ENCODE peak calls at places on chromosomes 12 and 14, in seven cellular contexts. W, E, V, J, K, I and N are unnamed samples.

GRCh38 chr12:76583301-76583700 is 23.7 kb upstream of the OSBPL8 start:
- ATAC-seq in K (no peak), W (no peak), I (no peak), J (no peak), V (no peak), E (no peak), N (no peak)

GRCh38 chr14:61355892-61356325 is 34.5 kb downstream of the PRKCH start:
- ATAC-seq in E (peak; percentile 94), W (peak; percentile 86), V (peak; percentile 75), J (peak; percentile 46), I (peak; percentile 81), K (peak; percentile 99), N (peak; percentile 88)

GRCh38 chr12:39355841-39356240 is 87.1 kb downstream of the KIF21A start:
- ATAC-seq in E (no peak), K (no peak), J (no peak), W (no peak), V (no peak), I (no peak), N (no peak)

GRCh38 chr12:42716521-42716920 is 127.0 kb upstream of the PRICKLE1 start:
- ATAC-seq in I (no peak), K (no peak), J (no peak), W (peak; percentile 26), E (peak; percentile 54), V (peak; percentile 56), N (peak; percentile 80)

GRCh38 chr12:111164833-111165232 is 204.1 kb downstream of the PHETA1 start:
- ATAC-seq in J (no peak), K (no peak), E (no peak), V (no peak), W (no peak), I (no peak), N (no peak)

GRCh38 chr14:99194736-99195135 is 77.3 kb downstream of the BCL11B start:
- ATAC-seq in E (no peak), I (no peak), W (no peak), K (no peak), J (no peak), V (no peak), N (no peak)

GRCh38 chr12:88325828-88326214 is 183.7 kb downstream of the TMTC3 start:
- ATAC-seq in J (no peak), W (no peak), E (peak; percentile 52), I (no peak), K (no peak), V (no peak), N (no peak)

GRCh38 chr12:92543872-92544271 is 158.9 kb upstream of the PLEKHG7 start:
- ATAC-seq in V (no peak), J (no peak), W (no peak), K (no peak), E (no peak), I (no peak), N (no peak)

GRCh38 chr12:60930146-60930545 is 1330.1 kb upstream of the USP15 start:
- ATAC-seq in E (no peak), K (no peak), V (no peak), W (no peak), J (no peak), I (no peak), N (no peak)

DNA sequence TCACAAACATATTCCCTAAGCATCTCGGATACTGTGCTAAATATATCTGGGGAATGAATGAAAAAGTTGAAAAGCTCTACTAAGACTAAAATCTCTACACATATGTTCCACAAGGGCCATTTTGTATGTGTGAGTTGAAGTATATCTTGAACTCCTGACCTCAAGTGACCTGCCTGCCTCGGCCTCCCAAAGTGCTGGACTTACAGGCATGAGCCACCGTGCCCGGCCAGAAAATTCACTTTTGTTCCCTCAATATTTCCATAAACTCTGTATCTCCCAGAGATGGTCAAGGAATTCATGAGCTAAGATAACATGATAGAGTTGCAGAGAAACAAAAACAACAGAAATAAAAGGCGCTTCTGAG is 1.5 kb upstream of the TUBA1C start:
- ATAC-seq in W (no peak), K (no peak), I (no peak), V (no peak), J (no peak), E (no peak), N (no peak)
- H3K27ac ChIP-seq in W (no peak overlapping the region), K (no peak overlapping the region), I (no peak overlapping the region), V (no peak overlapping the region), J (no peak overlapping the region), E (no peak overlapping the region), N (no peak overlapping the region)

DNA sequence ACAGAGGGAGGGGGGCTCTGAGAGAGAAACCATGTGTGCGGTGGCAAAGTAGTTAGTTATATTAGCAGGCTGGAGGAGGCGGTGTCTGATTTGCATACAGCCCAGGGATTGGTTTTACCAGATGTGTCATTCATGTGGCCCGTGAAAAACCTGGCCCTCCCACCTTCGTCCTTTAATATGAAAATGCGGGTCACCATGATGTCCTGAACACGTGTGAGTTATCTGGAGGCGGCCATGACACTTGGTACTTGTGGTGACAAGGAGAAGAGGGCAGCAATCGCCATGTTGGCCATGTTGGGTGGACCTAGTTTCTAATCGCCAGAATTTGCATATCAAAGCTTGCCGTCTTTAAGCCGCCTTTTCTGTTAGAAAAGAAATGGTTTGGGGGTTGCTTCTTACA is 108.8 kb downstream of the RAD51B start:
- ATAC-seq in V (no peak), K (no peak), I (no peak), W (no peak), J (no peak), E (no peak), N (no peak)
- H3K4me1 ChIP-seq in V (no peaks in the 10 kb centered on the region), K (no peaks in the 10 kb centered on the region), I (peaks cover 15% of the 10 kb centered on the region), W (no peaks in the 10 kb centered on the region), J (no peaks in the 10 kb centered on the region), E (no peaks in the 10 kb centered on the region), N (no peaks in the 10 kb centered on the region)

GRCh38 chr12:106974525-106974924 is 12.4 kb downstream of the MTERF2 start:
- ATAC-seq in V (peak; percentile 51), J (no peak), W (no peak), I (no peak), E (no peak), K (no peak), N (no peak)
- H3K27ac ChIP-seq in V (peak overlapping the region; percentile 88), J (no peak overlapping the region), W (no peak overlapping the region), I (no peak overlapping the region), E (no peak overlapping the region), K (no peak overlapping the region), N (peak overlapping the region; percentile 12)

DNA sequence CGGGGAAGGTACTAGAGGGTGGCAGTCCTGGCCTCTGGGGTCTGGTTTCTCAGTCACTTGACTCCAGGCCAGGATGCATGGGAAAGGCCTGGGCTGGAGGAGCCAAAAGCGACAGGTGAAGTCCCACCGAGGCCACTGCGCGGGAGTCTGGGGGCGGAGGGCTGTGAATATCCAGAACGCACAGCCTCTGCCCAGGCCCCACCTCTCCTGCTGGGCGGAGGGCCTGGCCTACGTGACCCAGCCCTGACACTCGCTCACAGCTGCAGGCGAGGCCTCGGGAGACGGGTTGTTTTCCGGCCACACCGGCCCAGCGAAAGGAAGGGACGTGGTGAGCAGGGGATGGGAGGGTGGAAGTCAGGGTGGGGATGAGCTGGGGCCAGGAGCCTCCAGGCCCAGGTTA is 91.2 kb downstream of the RFLNA start:
- ATAC-seq in K (peak; percentile 16), V (no peak), W (no peak), E (no peak), J (no peak), I (no peak), N (no peak)
- H3K4me1 ChIP-seq in K (peaks cover 75% of the 10 kb centered on the region), V (peaks cover 68% of the 10 kb centered on the region), W (peaks cover 82% of the 10 kb centered on the region), E (peaks cover 12% of the 10 kb centered on the region), J (peaks cover 4% of the 10 kb centered on the region), I (no peaks in the 10 kb centered on the region), N (peaks cover 15% of the 10 kb centered on the region)

GRCh38 chr14:24179294-24179960 is 7.5 kb downstream of the REC8 start:
- ATAC-seq in W (no peak), J (no peak), I (no peak), E (no peak), K (no peak), V (no peak), N (no peak)
- H3K27ac ChIP-seq in W (peak overlapping the region; percentile 69), J (no peak overlapping the region), I (no peak overlapping the region), E (peak overlapping the region; percentile 43), K (no peak overlapping the region), V (no peak overlapping the region), N (peak overlapping the region; percentile 26)

GRCh38 chr12:49929581-49929980 is 21.0 kb upstream of the AQP2 start:
- ATAC-seq in W (no peak), K (no peak), E (no peak), I (no peak), V (no peak), J (no peak), N (no peak)
- H3K4me1 ChIP-seq in W (no peaks in the 10 kb centered on the region), K (no peaks in the 10 kb centered on the region), E (peaks cover 5% of the 10 kb centered on the region), I (peaks cover 3% of the 10 kb centered on the region), V (no peaks in the 10 kb centered on the region), J (no peaks in the 10 kb centered on the region), N (no peaks in the 10 kb centered on the region)

GRCh38 chr12:103503546-103504480 is 8.0 kb upstream of the C12orf42 start:
- ATAC-seq in I (peak; percentile 94), J (peak; percentile 85), K (no peak), E (no peak), V (no peak), W (no peak), N (no peak)
- H3K27ac ChIP-seq in I (no peak overlapping the region), J (no peak overlapping the region), K (no peak overlapping the region), E (no peak overlapping the region), V (no peak overlapping the region), W (no peak overlapping the region), N (no peak overlapping the region)

GRCh38 chr12:31896514-31897039 is 62.6 kb upstream of the RESF1 start:
- ATAC-seq in K (no peak), J (peak; percentile 97), E (peak; percentile 80), I (no peak), V (peak; percentile 18), W (no peak), N (peak; percentile 41)

GRCh38 chr12:31895449-31896150 is 63.6 kb upstream of the RESF1 start:
- ATAC-seq in V (no peak), K (no peak), I (no peak), E (no peak), J (no peak), W (no peak), N (no peak)

GRCh38 chr12:31897791-31898503 is 61.3 kb upstream of the RESF1 start:
- ATAC-seq in E (no peak), V (peak; percentile 27), W (no peak), I (peak; percentile 89), J (no peak), K (no peak), N (no peak)

GRCh38 chr12:31900271-31900670 is 58.9 kb upstream of the RESF1 start:
- ATAC-seq in K (no peak), E (no peak), I (no peak), W (no peak), V (no peak), J (no peak), N (no peak)

DNA sequence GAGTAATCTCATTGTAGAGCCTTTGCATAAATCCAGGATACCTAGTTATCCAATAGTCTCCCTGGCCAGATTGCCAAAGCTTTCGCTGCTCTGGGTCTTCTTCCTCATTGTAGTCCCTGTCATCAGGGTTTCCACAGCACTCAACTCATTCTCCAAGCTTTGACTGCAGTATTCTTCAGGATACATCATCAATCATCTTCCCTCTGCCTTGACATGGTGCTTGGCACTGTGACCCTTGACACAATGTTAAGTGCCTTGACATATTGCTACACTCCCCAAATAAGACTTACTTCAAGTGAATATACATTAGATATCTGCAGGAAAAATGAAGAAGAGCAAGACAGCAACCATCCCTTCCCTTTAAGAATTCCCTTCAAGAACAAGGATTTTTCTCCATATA is 60.1 kb upstream of the RESF1 start:
- ATAC-seq in I (no peak), E (no peak), K (no peak), J (no peak), W (no peak), V (no peak), N (no peak)
- H3K4me1 ChIP-seq in I (peaks cover 24% of the 10 kb centered on the region), E (no peaks in the 10 kb centered on the region), K (no peaks in the 10 kb centered on the region), J (peaks cover 45% of the 10 kb centered on the region), W (no peaks in the 10 kb centered on the region), V (peaks cover 8% of the 10 kb centered on the region), N (no peaks in the 10 kb centered on the region)